ENCODE peak calls at places on chromosomes 12 and 14, in six cellular contexts. C, F, H, W, J and T are unnamed samples.

GRCh38 chr14:24368215-24368561 is 204 bp downstream of the NFATC4 start:
- DNase-seq in C (no peak), F (no peak), H (no peak), W (no peak), J (no peak), T (no peak)

GRCh38 chr12:2409656-2410265 is 357.0 kb downstream of the CACNA1C start:
- DNase-seq in C (no peak), F (no peak), H (no peak), W (no peak), J (no peak), T (no peak)

GRCh38 chr12:109993091-109993490 is 3.1 kb downstream of the GIT2 start:
- DNase-seq in C (no peak), F (no peak), H (no peak), W (no peak), J (no peak), T (no peak)

GRCh38 chr12:32586390-32586789 is 92.7 kb upstream of the DNM1L start:
- DNase-seq in C (no peak), F (no peak), H (no peak), W (no peak), J (no peak), T (peak; percentile 8)

GRCh38 chr12:69988601-69989194 is 163.7 kb downstream of the MYRFL start:
- DNase-seq in C (no peak), F (no peak), H (no peak), W (no peak), J (no peak), T (no peak)

GRCh38 chr12:57766464-57767311 is at the start of gene CYP27B1:
- DNase-seq in C (no peak), F (no peak), H (peak; percentile 52), W (peak; percentile 55), J (no peak), T (no peak)

GRCh38 chr12:95411466-95411865 is 62.5 kb upstream of the METAP2 start:
- DNase-seq in C (no peak), F (no peak), H (no peak), W (no peak), J (peak; percentile 8), T (no peak)

GRCh38 chr14:97978336-97978735 is 1181.2 kb downstream of the VRK1 start:
- DNase-seq in C (peak; percentile 6), F (no peak), H (peak; percentile 56), W (no peak), J (no peak), T (no peak)

GRCh38 chr14:66105819-66106218 is 380.4 kb upstream of the CCDC196 start:
- DNase-seq in C (no peak), F (no peak), H (no peak), W (no peak), J (no peak), T (no peak)

GRCh38 chr12:113933201-113933786 is 32.8 kb downstream of the RBM19 start:
- DNase-seq in C (no peak), F (no peak), H (no peak), W (peak; percentile 81), J (no peak), T (no peak)

GRCh38 chr12:68831272-68831671 is 23.3 kb downstream of the MDM2 start:
- DNase-seq in C (no peak), F (no peak), H (no peak), W (no peak), J (no peak), T (no peak)
- TF ChIP-seq SIN3A in C (no peak), F (no peak), H (no peak), W (no peak), J (no peak), T (no peak)

GRCh38 chr12:25648460-25648859 is 95.4 kb upstream of the LMNTD1 start:
- DNase-seq in C (peak; percentile 56), F (no peak), H (peak; percentile 57), W (no peak), J (no peak), T (no peak)
- H3K4me3 ChIP-seq in C (peak overlapping the region; percentile 21), F (no peak overlapping the region), H (peak overlapping the region; percentile 43), W (no peak overlapping the region), J (no peak overlapping the region), T (peak overlapping the region; percentile 5)

DNA sequence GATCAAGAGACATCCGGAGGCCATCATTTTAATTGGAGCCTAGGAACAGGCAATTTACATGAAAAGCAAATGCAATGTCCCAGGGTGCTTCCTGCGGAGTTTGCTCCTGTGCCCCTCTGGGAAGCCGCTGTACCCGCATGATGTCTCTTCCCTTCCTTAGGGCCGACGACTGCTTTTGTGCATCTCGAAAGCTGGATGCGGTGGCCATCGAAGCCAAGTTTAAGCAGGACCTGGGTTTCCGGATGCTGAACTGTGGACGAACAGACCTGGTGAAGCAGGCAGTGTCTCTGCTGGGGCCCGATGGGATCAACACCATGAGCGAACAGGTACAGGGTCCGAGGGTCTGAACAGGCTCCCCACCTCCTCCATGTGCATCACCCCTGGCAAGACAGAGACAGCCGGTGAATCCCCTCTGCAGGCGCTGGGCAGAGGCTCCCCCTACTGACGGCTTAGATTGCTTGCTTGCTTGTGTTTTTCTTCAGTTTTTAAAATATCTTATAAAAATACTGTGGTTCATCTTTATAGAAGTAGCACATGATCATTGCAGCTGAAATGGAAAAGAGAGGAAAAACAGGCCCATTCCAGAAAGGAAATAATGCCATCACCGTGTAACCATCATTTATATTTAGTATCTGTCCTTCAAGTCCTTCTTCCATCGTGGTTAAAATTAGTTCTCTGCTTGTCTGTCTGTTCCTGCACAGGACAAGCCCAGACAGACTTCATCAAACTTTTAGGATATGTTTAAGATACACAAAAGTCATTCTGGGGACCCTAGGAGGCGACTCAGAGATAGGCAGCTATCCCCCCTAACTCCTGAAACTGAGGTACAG is 75.4 kb upstream of the PWP1 start:
- DNase-seq in C (no peak), F (no peak), H (peak; percentile 71), W (peak; percentile 20), J (peak; percentile 12), T (no peak)
- TF ChIP-seq REST in C (no peak), F (no peak), H (no peak), W (no peak), J (no peak), T (no peak)

DNA sequence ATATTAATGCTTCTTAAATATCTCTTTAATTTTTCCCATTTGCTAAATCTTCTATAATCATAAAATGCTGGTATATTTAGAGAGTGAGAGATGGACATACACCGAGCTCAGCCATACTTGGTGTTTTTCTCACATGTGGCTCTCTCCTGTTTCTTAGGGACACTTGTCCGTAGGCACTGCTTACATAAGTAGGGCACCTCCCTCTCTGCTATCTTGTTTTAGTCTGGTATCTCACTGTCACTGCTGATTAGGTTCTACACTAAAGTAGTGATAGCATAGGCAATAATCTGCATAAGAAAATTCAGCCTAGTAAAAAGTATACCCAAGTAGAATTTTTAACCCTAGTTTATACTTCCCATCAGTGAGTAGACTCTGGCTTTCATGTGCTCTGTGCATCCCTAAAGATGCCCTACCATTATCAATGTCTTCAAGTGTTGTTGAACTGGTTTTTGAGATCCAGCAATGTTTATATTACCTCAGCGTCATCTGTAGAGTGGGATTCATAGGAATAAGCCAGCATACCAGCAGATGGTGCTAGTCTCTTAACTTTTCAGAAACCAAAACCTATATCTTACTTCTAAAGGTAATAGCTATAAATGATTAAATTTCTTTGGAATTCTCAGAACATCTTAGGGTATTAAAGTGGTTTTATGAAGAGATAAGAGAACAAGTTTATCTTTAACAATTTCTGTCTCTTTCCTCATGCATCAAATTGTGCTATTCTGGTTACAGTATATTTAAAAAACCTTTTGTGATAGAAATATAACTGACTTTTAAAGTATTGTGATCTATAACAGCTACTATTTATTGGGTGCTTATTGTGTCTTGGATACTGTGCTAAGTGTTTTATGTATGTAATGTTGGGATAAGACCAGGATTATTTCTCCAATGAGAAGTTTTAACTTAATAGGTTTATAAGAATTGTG is 32.9 kb downstream of the ARID2 start:
- DNase-seq in C (peak; percentile 19), F (no peak), H (peak; percentile 36), W (peak; percentile 9), J (peak; percentile 28), T (no peak)
- TF ChIP-seq SIN3A in C (no peak), F (no peak), H (no peak), W (no peak), J (no peak), T (no peak)

DNA sequence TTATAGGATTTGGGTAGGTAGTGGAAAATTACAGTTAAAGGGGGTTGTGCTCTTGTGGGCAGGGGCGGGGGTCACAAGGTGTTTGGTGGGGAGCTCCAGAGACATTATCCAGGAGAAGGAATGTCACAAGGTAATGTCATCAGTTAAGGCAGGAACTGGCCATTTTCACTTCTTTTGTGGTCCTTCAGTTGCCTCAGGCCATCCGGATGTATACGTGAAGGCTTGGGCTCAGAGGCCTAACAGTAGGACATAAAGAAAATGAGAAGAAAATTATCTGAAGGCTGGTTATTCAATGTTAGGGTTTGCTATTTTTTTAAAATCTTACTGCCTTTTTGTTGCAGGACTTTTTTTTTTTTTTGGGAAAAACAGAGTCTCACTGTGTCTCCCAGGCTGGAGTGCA is 2.5 kb upstream of the PSEN1 start:
- DNase-seq in C (no peak), F (no peak), H (no peak), W (no peak), J (no peak), T (no peak)
- H3K4me3 ChIP-seq in C (no peak overlapping the region), F (no peak overlapping the region), H (no peak overlapping the region), W (no peak overlapping the region), J (no peak overlapping the region), T (no peak overlapping the region)

DNA sequence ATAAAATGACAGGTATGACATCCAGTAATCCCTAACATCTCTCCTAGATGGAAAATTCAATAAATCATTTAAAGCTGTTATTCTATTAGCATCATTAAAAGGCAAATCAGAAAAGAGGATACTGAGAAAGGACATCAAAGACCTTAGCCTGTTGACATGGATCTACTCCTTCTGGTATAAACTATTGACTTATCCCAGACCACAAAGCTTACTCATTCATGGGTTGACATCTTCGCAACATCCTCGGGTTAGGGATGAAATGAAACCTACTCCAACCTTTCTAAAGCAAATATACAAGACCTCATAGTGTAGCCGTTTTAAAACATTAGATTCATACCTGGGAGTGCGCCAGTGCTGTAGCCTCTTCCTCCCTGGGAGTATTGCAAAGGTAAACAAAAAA is 191.5 kb upstream of the BTG1 start:
- DNase-seq in C (no peak), F (no peak), H (no peak), W (no peak), J (no peak), T (no peak)
- TF ChIP-seq REST in C (no peak), F (no peak), H (no peak), W (no peak), J (no peak), T (no peak)